ENCODE peak calls at places on chromosomes 12 and 14, in eight cellular contexts. E is fibroblast of lung, A is NCI-H526 treated with DMSO at 0.1 percent for 48 hours, K is aorta, Q is neural crest cell, I is astrocyte of the cerebellum, G is lung, S is fibroblast of pulmonary artery. U is an unnamed sample.

GRCh38 chr12:75850751-75851462 is 180.7 kb downstream of the PHLDA1 start:
- DNase-seq in A (no peak), K (no peak), S (peak), Q (no peak), I (no peak), E (peak), G (no peak), U (no peak)

GRCh38 chr12:24905431-24905830 is 43.5 kb downstream of the BCAT1 start:
- DNase-seq in I (no peak), K (no peak), S (no peak), E (peak), G (no peak), Q (no peak), A (no peak), U (no peak)

GRCh38 chr12:14540801-14541462 is 26.8 kb downstream of the PLBD1 start:
- DNase-seq in E (no peak), K (no peak), Q (no peak), G (no peak), I (no peak), A (peak), S (no peak), U (no peak)

GRCh38 chr14:37447883-37448391 is 147.1 kb downstream of the FOXA1 start:
- DNase-seq in G (no peak), A (no peak), S (no peak), I (no peak), K (no peak), Q (no peak), E (no peak), U (no peak)

GRCh38 chr14:96146131-96146771 is 58.4 kb upstream of the BDKRB2 start:
- DNase-seq in G (peak), K (no peak), S (peak), E (peak), Q (no peak), I (peak), A (no peak), U (no peak)

GRCh38 chr12:53695148-53696138 is 19.6 kb upstream of the ATP5MC2 start:
- DNase-seq in E (peak), A (no peak), Q (peak), G (no peak), S (peak), K (peak), I (no peak), U (peak)

GRCh38 chr12:53105712-53106439 is 2.6 kb downstream of the SOAT2 start:
- DNase-seq in A (no peak), S (no peak), E (no peak), K (no peak), Q (no peak), I (no peak), G (no peak), U (no peak)

GRCh38 chr12:123242083-123242904 is 9.1 kb downstream of the MTRFR start:
- DNase-seq in S (no peak), I (no peak), Q (no peak), A (no peak), K (no peak), G (no peak), E (no peak), U (no peak)

U was measured in spleen.